ENCODE peak calls at places on chromosomes 16 and 17, in ten cellular contexts. C is naive thymus-derived CD8-positive, alpha-beta T cell; Q is stimulated activated CD4-positive, alpha-beta T cell treated with anti-CD3 and anti-CD28 coated beads, Interleukin-12 subunit alpha, Interleukin-12 subunit beta, amount 100 ng/mL, for 48 hours; L is nephron progenitor cell; J is pulmonary artery endothelial cell; O is germinal center; X is lung microvascular endothelial cell; A is Caki2; E is omental fat pad; H is fibroblast of mammary gland. I is an unnamed sample.

GRCh38 chr17:42997390-42997983 is 732 bp upstream of the RPL27 start:
- DNase-seq in H (no peak), E (no peak), A (no peak), L (no peak), O (no peak), Q (no peak), C (no peak), X (no peak), J (no peak), I (no peak)

GRCh38 chr17:14784997-14785696 is 480.0 kb downstream of the PMP22 start:
- DNase-seq in C (peak), X (no peak), E (no peak), A (no peak), L (no peak), O (peak), H (no peak), J (no peak), Q (no peak), I (no peak)

GRCh38 chr16:57305159-57305811 is 20.8 kb upstream of the PLLP start:
- DNase-seq in H (no peak), C (no peak), Q (no peak), A (peak), J (no peak), E (no peak), X (no peak), O (no peak), L (no peak), I (no peak)

GRCh38 chr17:35088911-35089845 is 25.7 kb upstream of the RFFL start:
- DNase-seq in L (peak), H (peak), J (no peak), O (peak), E (peak), X (peak), C (peak), Q (peak), A (peak), I (peak)

GRCh38 chr17:338442-339192 is 14.0 kb downstream of the RPH3AL start:
- DNase-seq in A (no peak), O (no peak), H (no peak), L (no peak), J (no peak), X (peak), C (no peak), E (no peak), Q (no peak), I (no peak)

GRCh38 chr17:46964315-46965265 is 14.5 kb downstream of the RPRML start:
- DNase-seq in A (peak), O (no peak), X (peak), L (peak), H (peak), E (no peak), J (no peak), Q (no peak), C (no peak), I (no peak)

GRCh38 chr17:38617967-38618760 is 12.4 kb upstream of the SRCIN1 start:
- DNase-seq in L (no peak), E (no peak), O (no peak), X (no peak), A (no peak), J (no peak), H (no peak), Q (no peak), C (no peak), I (no peak)

GRCh38 chr17:2192367-2193028 is 111.1 kb downstream of the SMG6 start:
- DNase-seq in J (peak), O (no peak), L (no peak), Q (peak), A (peak), E (no peak), X (peak), C (peak), H (peak), I (peak)

GRCh38 chr17:7220593-7221280 is 999 bp downstream of the ACADVL start:
- DNase-seq in O (peak), J (no peak), H (peak), C (peak), L (no peak), E (no peak), Q (peak), X (peak), A (no peak), I (no peak)

GRCh38 chr17:2107506-2107905 is 52.6 kb downstream of the HIC1 start:
- DNase-seq in J (no peak), X (peak), C (no peak), E (no peak), L (no peak), H (no peak), O (no peak), Q (no peak), A (no peak), I (no peak)

GRCh38 chr17:69999253-69999652 is 75.8 kb upstream of the KCNJ16 start:
- DNase-seq in E (no peak), Q (no peak), X (no peak), H (no peak), A (no peak), C (no peak), J (no peak), O (no peak), L (no peak), I (no peak)

GRCh38 chr17:21369395-21369794 is 6.8 kb upstream of the KCNJ12 start:
- DNase-seq in Q (no peak), O (no peak), A (no peak), E (no peak), J (no peak), L (no peak), H (no peak), C (no peak), X (no peak), I (no peak)

GRCh38 chr17:58593121-58593520 is 78.7 kb upstream of the MTMR4 start:
- DNase-seq in H (no peak), L (no peak), J (no peak), X (no peak), C (no peak), E (no peak), O (no peak), Q (no peak), A (no peak), I (no peak)

GRCh38 chr17:1735834-1736347 is 6.8 kb upstream of the SERPINF2 start:
- DNase-seq in E (no peak), Q (no peak), L (no peak), O (no peak), C (no peak), J (no peak), A (no peak), H (no peak), X (no peak), I (no peak)

GRCh38 chr16:53817812-53818211 is 113.9 kb downstream of the FTO start:
- DNase-seq in C (no peak), A (no peak), Q (no peak), L (no peak), J (no peak), E (no peak), X (peak), H (peak), O (no peak), I (no peak)

GRCh38 chr17:72346306-72346705 is 225.5 kb downstream of the SOX9 start:
- DNase-seq in J (no peak), Q (no peak), L (no peak), C (no peak), H (no peak), A (no peak), X (no peak), E (no peak), O (no peak), I (no peak)

GRCh38 chr16:721765-722481 is 977 bp downstream of the ANTKMT start:
- DNase-seq in O (no peak), Q (no peak), E (no peak), A (no peak), X (no peak), L (no peak), J (no peak), H (no peak), C (peak), I (no peak)

GRCh38 chr16:13621639-13622038 is 298.3 kb upstream of the ERCC4 start:
- DNase-seq in X (no peak), E (no peak), H (no peak), L (no peak), C (no peak), A (no peak), O (no peak), J (no peak), Q (no peak), I (no peak)

GRCh38 chr17:13885953-13886889 is 183.1 kb upstream of the COX10 start:
- DNase-seq in J (no peak), X (no peak), L (no peak), E (no peak), Q (no peak), C (no peak), O (no peak), A (no peak), H (peak), I (no peak)

GRCh38 chr16:24966599-24966998 is 48.6 kb downstream of the ARHGAP17 start:
- DNase-seq in L (no peak), E (no peak), Q (no peak), X (no peak), C (no peak), O (no peak), A (no peak), J (no peak), H (no peak), I (no peak)

GRCh38 chr17:82935944-82936767 is 96.3 kb upstream of the ZNF750 start:
- DNase-seq in C (no peak), H (no peak), X (no peak), Q (no peak), A (no peak), J (no peak), O (no peak), L (no peak), E (no peak), I (no peak)

GRCh38 chr16:13178318-13178717 is 276.9 kb downstream of the SHISA9 start:
- DNase-seq in H (no peak), O (no peak), J (no peak), Q (no peak), A (no peak), X (no peak), E (no peak), C (no peak), L (no peak), I (no peak)

GRCh38 chr17:27339836-27340550 is 46.1 kb downstream of the WSB1 start:
- DNase-seq in C (no peak), E (no peak), H (peak), J (no peak), A (peak), L (no peak), X (no peak), Q (no peak), O (no peak), I (no peak)

GRCh38 chr17:42247734-42248133 is 28.5 kb downstream of the STAT5B start:
- DNase-seq in L (no peak), X (no peak), A (no peak), H (peak), O (no peak), Q (no peak), J (no peak), C (no peak), E (no peak), I (no peak)

GRCh38 chr16:787978-788398 is at the start of gene RPUSD1:
- DNase-seq in E (no peak), J (no peak), X (no peak), L (no peak), Q (no peak), C (no peak), H (no peak), O (no peak), A (peak), I (no peak)

GRCh38 chr17:15655162-15655561 is 28.9 kb downstream of the TRIM16 start:
- DNase-seq in O (no peak), A (no peak), X (peak), E (no peak), H (no peak), J (no peak), Q (no peak), L (no peak), C (no peak), I (no peak)

GRCh38 chr17:48526986-48527741 is 3.6 kb downstream of the HOXB1 start:
- DNase-seq in L (peak), X (no peak), O (no peak), C (no peak), J (no peak), Q (no peak), H (no peak), A (no peak), E (no peak), I (no peak)

GRCh38 chr17:81110488-81111040 is 54.7 kb upstream of the PVALEF start:
- DNase-seq in X (no peak), O (no peak), J (no peak), A (no peak), Q (no peak), E (no peak), C (no peak), L (no peak), H (no peak), I (no peak)

GRCh38 chr17:63701477-63702222 is 1.7 kb upstream of the LIMD2 start:
- DNase-seq in L (no peak), O (peak), H (no peak), E (no peak), A (no peak), Q (peak), C (peak), J (no peak), X (no peak), I (peak)

GRCh38 chr17:266219-266618 is 84.8 kb upstream of the DOC2B start:
- DNase-seq in A (no peak), C (no peak), J (no peak), L (no peak), E (no peak), O (no peak), H (no peak), Q (no peak), X (no peak), I (no peak)

GRCh38 chr16:56993204-56993603 is 3.8 kb downstream of the NLRC5 start:
- DNase-seq in L (no peak), J (no peak), E (no peak), Q (no peak), O (no peak), H (peak), C (no peak), A (no peak), X (no peak), I (no peak)

GRCh38 chr17:43875476-43876147 is 28.6 kb downstream of the CD300LG start:
- DNase-seq in J (no peak), L (no peak), E (no peak), Q (no peak), H (no peak), X (no peak), C (no peak), A (no peak), O (no peak), I (no peak)

GRCh38 chr17:77253611-77254051 is 112.9 kb downstream of the SEC14L1 start:
- DNase-seq in L (no peak), H (peak), O (no peak), C (no peak), J (no peak), Q (no peak), E (no peak), X (no peak), A (no peak), I (no peak)

GRCh38 chr17:48010193-48010592 is 27.4 kb downstream of the COPZ2 start:
- DNase-seq in L (no peak), A (no peak), J (no peak), E (no peak), X (no peak), Q (no peak), O (no peak), H (no peak), C (no peak), I (no peak)

GRCh38 chr16:23950898-23951297 is 115.1 kb downstream of the PRKCB start:
- DNase-seq in E (no peak), Q (no peak), O (no peak), A (no peak), J (no peak), X (no peak), H (no peak), L (no peak), C (no peak), I (no peak)

GRCh38 chr16:67936876-67937605 is 391 bp upstream of the PSMB10 start:
- DNase-seq in H (no peak), Q (peak), A (peak), O (peak), L (no peak), C (peak), E (no peak), X (no peak), J (no peak), I (peak)

GRCh38 chr17:14470417-14470816 is 169.5 kb downstream of the HS3ST3B1 start:
- DNase-seq in A (no peak), C (no peak), H (no peak), L (no peak), E (no peak), J (no peak), X (no peak), O (no peak), Q (no peak), I (no peak)

GRCh38 chr16:52123063-52123839 is 423.7 kb downstream of the TOX3 start:
- DNase-seq in A (no peak), O (no peak), L (no peak), C (no peak), Q (no peak), H (no peak), J (no peak), X (no peak), E (no peak), I (no peak)

GRCh38 chr16:8126313-8126712 is 464.0 kb downstream of the TMEM114 start:
- DNase-seq in H (no peak), Q (no peak), X (no peak), O (no peak), L (no peak), A (no peak), E (no peak), C (no peak), J (no peak), I (no peak)

I was measured in activated CD8-positive, alpha-beta memory T cell treated with anti-CD3 and anti-CD28 coated beads for 4 hours.